ENCODE peak calls at places on chromosome 9, in six cellular contexts. M is endothelial cell; X is foreskin fibroblast; E is foreskin keratinocyte; O is CD8-positive, alpha-beta T cell; L is cardiac muscle cell. R is an unnamed sample.

GRCh38 chr9:7028591-7028990 is 270.8 kb downstream of the KDM4C start:
- DNase-seq in M (no peak), X (no peak), E (no peak), O (no peak), L (no peak), R (no peak)

GRCh38 chr9:34025062-34025461 is 23.6 kb downstream of the UBAP2 start:
- DNase-seq in M (no peak), X (no peak), E (no peak), O (no peak), L (peak), R (no peak)

GRCh38 chr9:127187231-127187956 is 65.0 kb upstream of the ANGPTL2 start:
- DNase-seq in M (no peak), X (peak), E (peak), O (no peak), L (no peak), R (no peak)

GRCh38 chr9:99824378-99825157 is 2.9 kb downstream of the NR4A3 start:
- DNase-seq in M (peak), X (no peak), E (no peak), O (peak), L (peak), R (peak)

GRCh38 chr9:2601785-2602378 is 19.7 kb upstream of the VLDLR start:
- DNase-seq in M (no peak), X (no peak), E (no peak), O (no peak), L (no peak), R (no peak)

GRCh38 chr9:131992906-131993657 is 86.6 kb downstream of the MED27 start:
- DNase-seq in M (no peak), X (no peak), E (no peak), O (no peak), L (no peak), R (no peak)

GRCh38 chr9:109593612-109594011 is 95.5 kb upstream of the PTPN3 start:
- DNase-seq in M (no peak), X (no peak), E (no peak), O (no peak), L (no peak), R (no peak)

GRCh38 chr9:14148501-14149103 is 165.3 kb downstream of the NFIB start:
- DNase-seq in M (no peak), X (no peak), E (no peak), O (no peak), L (no peak), R (no peak)

GRCh38 chr9:107740088-107740980 is 250.8 kb upstream of the KLF4 start:
- DNase-seq in M (no peak), X (no peak), E (no peak), O (no peak), L (no peak), R (no peak)

GRCh38 chr9:31574006-31574750 is 810.3 kb upstream of the ACO1 start:
- DNase-seq in M (no peak), X (no peak), E (peak), O (no peak), L (no peak), R (no peak)

GRCh38 chr9:129178983-129179382 is 922 bp upstream of the IER5L start:
- DNase-seq in M (peak), X (no peak), E (no peak), O (no peak), L (peak), R (no peak)

GRCh38 chr9:37929441-37929895 is 25.5 kb upstream of the SLC25A51 start:
- DNase-seq in M (no peak), X (peak), E (no peak), O (no peak), L (no peak), R (no peak)

GRCh38 chr9:128470560-128470959 is 14.8 kb downstream of the ODF2 start:
- DNase-seq in M (no peak), X (peak), E (no peak), O (no peak), L (no peak), R (no peak)

GRCh38 chr9:104977168-104977567 is 49.2 kb upstream of the ABCA1 start:
- DNase-seq in M (no peak), X (no peak), E (no peak), O (no peak), L (no peak), R (no peak)

GRCh38 chr9:126708178-126708577 is 94.5 kb downstream of the LMX1B start:
- DNase-seq in M (peak), X (no peak), E (no peak), O (peak), L (no peak), R (no peak)

GRCh38 chr9:96448546-96449170 is 1.3 kb upstream of the HABP4 start:
- DNase-seq in M (no peak), X (no peak), E (no peak), O (no peak), L (no peak), R (no peak)

GRCh38 chr9:133347985-133348762 is at the start of the genes MED22 and RPL7A:
- DNase-seq in M (peak), X (peak), E (peak), O (peak), L (peak), R (peak)

GRCh38 chr9:118962426-118962825 is 406.8 kb downstream of the BRINP1 start:
- DNase-seq in M (no peak), X (no peak), E (no peak), O (no peak), L (no peak), R (no peak)

GRCh38 chr9:36924071-36924470 is 110.0 kb downstream of the PAX5 start:
- DNase-seq in M (no peak), X (peak), E (peak), O (no peak), L (no peak), R (no peak)

GRCh38 chr9:97983524-97984187 is 515 bp downstream of the ANP32B start:
- DNase-seq in M (peak), X (peak), E (no peak), O (peak), L (peak), R (no peak)

GRCh38 chr9:126132751-126133150 is 193.9 kb upstream of the MVB12B start:
- DNase-seq in M (no peak), X (no peak), E (no peak), O (no peak), L (no peak), R (no peak)

GRCh38 chr9:99607852-99608448 is 213.7 kb upstream of the NR4A3 start:
- DNase-seq in M (no peak), X (no peak), E (no peak), O (no peak), L (no peak), R (no peak)

GRCh38 chr9:9341203-9341602 is 1271.6 kb downstream of the PTPRD start:
- DNase-seq in M (no peak), X (no peak), E (no peak), O (no peak), L (no peak), R (peak)

GRCh38 chr9:124259273-124260078 is 1.7 kb downstream of the NEK6 start:
- DNase-seq in M (no peak), X (peak), E (no peak), O (no peak), L (no peak), R (no peak)

GRCh38 chr9:106954562-106954961 is 91.6 kb downstream of the ZNF462 start:
- DNase-seq in M (no peak), X (no peak), E (no peak), O (no peak), L (no peak), R (no peak)

GRCh38 chr9:35396560-35397215 is 93.2 kb upstream of the RUSC2 start:
- DNase-seq in M (no peak), X (no peak), E (no peak), O (no peak), L (no peak), R (no peak)
- TF ChIP-seq CTCF in M (no peak), X (no peak), E (no peak), O (no peak), L (no peak), R (no peak)

DNA sequence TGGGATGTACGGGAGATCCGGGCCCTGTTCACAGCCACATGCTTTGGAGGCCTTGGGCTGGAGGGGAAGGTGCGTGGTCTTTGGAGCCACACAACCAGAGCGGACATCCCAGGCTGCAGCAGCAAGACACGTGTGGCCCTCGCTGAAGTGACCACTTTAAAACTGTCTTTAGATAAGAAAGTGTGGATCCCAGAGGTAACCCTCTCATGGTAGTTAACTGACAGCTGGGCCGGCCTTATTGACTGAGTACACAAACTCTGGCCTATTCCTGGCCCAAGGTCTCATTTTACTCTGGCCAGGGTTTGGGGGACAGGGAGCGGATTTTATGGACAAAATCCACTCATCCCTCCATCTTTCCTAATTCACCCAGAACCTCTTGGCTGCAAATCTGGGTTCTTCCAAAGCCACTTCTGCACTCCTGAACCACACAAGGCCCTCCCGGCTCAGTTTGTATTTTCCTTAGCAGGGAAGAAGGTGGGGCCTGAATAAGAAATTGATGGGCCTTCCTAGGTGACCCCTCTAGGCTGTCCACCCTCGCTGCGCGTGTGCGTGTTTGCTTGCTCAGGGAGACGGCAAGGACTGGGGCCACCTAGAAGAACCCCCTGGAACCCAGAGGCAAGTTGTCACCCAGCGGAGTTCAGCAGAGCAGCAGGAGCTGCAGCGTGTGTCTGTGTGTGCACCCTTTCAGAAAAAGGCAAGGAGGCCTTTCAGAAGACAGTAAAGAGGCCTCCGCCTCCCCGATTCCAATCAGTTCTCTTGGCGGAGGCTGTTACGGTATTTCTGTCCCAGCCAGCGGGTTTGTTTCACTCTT is 73.3 kb upstream of the ORM1 start:
- DNase-seq in M (no peak), X (no peak), E (no peak), O (no peak), L (no peak), R (no peak)
- TF ChIP-seq CTCF in M (no peak), X (no peak), E (no peak), O (no peak), L (no peak), R (no peak)

GRCh38 chr9:137096785-137097546 is 10.2 kb downstream of the MAN1B1 start:
- DNase-seq in M (no peak), X (no peak), E (no peak), O (no peak), L (no peak), R (no peak)

GRCh38 chr9:137097761-137098462 is 11.1 kb downstream of the MAN1B1 start:
- DNase-seq in M (no peak), X (no peak), E (no peak), O (no peak), L (no peak), R (no peak)

GRCh38 chr9:137099231-137099630 is 12.4 kb downstream of the MAN1B1 start:
- DNase-seq in M (no peak), X (no peak), E (no peak), O (no peak), L (no peak), R (no peak)

GRCh38 chr9:137095664-137096517 is 9.1 kb downstream of the MAN1B1 start:
- DNase-seq in M (no peak), X (no peak), E (no peak), O (peak), L (no peak), R (no peak)
- TF ChIP-seq CTCF in M (no peak), X (no peak), E (peak), O (peak), L (peak), R (no peak)

GRCh38 chr9:84788803-84789462 is 119.4 kb downstream of the NTRK2 start:
- DNase-seq in M (no peak), X (no peak), E (no peak), O (no peak), L (no peak), R (no peak)

GRCh38 chr9:84793251-84793650 is 123.7 kb downstream of the NTRK2 start:
- DNase-seq in M (no peak), X (no peak), E (no peak), O (no peak), L (no peak), R (no peak)

GRCh38 chr9:84785766-84786547 is 116.4 kb downstream of the NTRK2 start:
- DNase-seq in M (no peak), X (no peak), E (no peak), O (no peak), L (no peak), R (no peak)

GRCh38 chr9:84791608-84792007 is 122.1 kb downstream of the NTRK2 start:
- DNase-seq in M (no peak), X (no peak), E (no peak), O (no peak), L (no peak), R (no peak)

GRCh38 chr9:84789463-84789830 is 119.9 kb downstream of the NTRK2 start:
- DNase-seq in M (no peak), X (no peak), E (no peak), O (no peak), L (no peak), R (no peak)
- TF ChIP-seq CTCF in M (no peak), X (no peak), E (no peak), O (no peak), L (no peak), R (no peak)

DNA sequence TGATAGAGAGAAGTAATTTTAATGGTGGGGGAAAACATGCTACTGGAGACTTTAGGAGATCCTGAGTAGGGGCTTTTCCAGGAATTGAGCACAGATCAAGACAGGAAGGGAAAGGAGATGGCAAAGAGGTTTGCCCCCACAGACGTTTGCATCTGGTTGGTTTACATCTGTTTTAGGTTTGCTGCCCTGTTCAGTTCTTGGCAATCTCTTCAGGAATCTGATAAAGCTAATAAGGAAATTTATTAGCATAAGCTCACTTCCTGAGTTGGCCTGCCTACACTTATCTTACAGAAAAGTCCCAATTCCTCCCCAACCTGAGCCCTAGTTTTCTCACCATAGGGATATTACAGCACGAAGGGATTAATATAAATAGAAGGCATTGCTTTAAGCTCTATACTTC is 3.4 kb upstream of the CFAP95 start:
- DNase-seq in M (no peak), X (peak), E (no peak), O (no peak), L (no peak), R (no peak)
- TF ChIP-seq CTCF in M (no peak), X (no peak), E (no peak), O (no peak), L (no peak), R (no peak)

GRCh38 chr9:79254900-79255651 is 316.7 kb upstream of the TLE4 start:
- DNase-seq in M (no peak), X (no peak), E (no peak), O (no peak), L (no peak), R (no peak)
- TF ChIP-seq CTCF in M (no peak), X (peak), E (peak), O (no peak), L (peak), R (peak)